ENCODE peak calls at places on chromosome 22, in nine cellular contexts. One of them, this sample, is unnamed.

GRCh38 chr22:24027389-24027980 is 16.4 kb downstream of the CABIN1 start:
- DNase-seq in H1: no peak
- DNase-seq in tibial artery: no peak
- DNase-seq in coronary artery: no peak
- DNase-seq in fibroblast of lung: no peak
- DNase-seq in WERI-Rb-1: no peak
- DNase-seq in CD8-positive, alpha-beta memory T cell: no peak
- DNase-seq in mesendoderm: no peak
- DNase-seq in neuronal stem cell: no peak
- DNase-seq in this sample: no peak

GRCh38 chr22:42967933-42968332 is 47.0 kb downstream of the PACSIN2 start:
- DNase-seq in H1: no peak
- DNase-seq in tibial artery: peak; percentile 54
- DNase-seq in coronary artery: no peak
- DNase-seq in fibroblast of lung: no peak
- DNase-seq in WERI-Rb-1: no peak
- DNase-seq in CD8-positive, alpha-beta memory T cell: no peak
- DNase-seq in mesendoderm: no peak
- DNase-seq in neuronal stem cell: no peak
- DNase-seq in this sample: no peak

GRCh38 chr22:26527574-26528465 is 15.5 kb upstream of the TFIP11 start:
- DNase-seq in H1: no peak
- DNase-seq in tibial artery: no peak
- DNase-seq in coronary artery: no peak
- DNase-seq in fibroblast of lung: no peak
- DNase-seq in WERI-Rb-1: peak; percentile 79
- DNase-seq in CD8-positive, alpha-beta memory T cell: no peak
- DNase-seq in mesendoderm: no peak
- DNase-seq in neuronal stem cell: no peak
- DNase-seq in this sample: no peak

GRCh38 chr22:47205562-47205961 is 443.1 kb downstream of the TBC1D22A start:
- DNase-seq in H1: no peak
- DNase-seq in tibial artery: no peak
- DNase-seq in coronary artery: peak; percentile 53
- DNase-seq in fibroblast of lung: no peak
- DNase-seq in WERI-Rb-1: no peak
- DNase-seq in CD8-positive, alpha-beta memory T cell: no peak
- DNase-seq in mesendoderm: no peak
- DNase-seq in neuronal stem cell: no peak
- DNase-seq in this sample: no peak

GRCh38 chr22:19105867-19106802 is 16.1 kb downstream of the DGCR2 start:
- DNase-seq in H1: no peak
- DNase-seq in tibial artery: no peak
- DNase-seq in coronary artery: no peak
- DNase-seq in fibroblast of lung: no peak
- DNase-seq in WERI-Rb-1: no peak
- DNase-seq in CD8-positive, alpha-beta memory T cell: peak; percentile 11
- DNase-seq in mesendoderm: peak; percentile 37
- DNase-seq in neuronal stem cell: no peak
- DNase-seq in this sample: no peak

GRCh38 chr22:41984006-41984405 is 14.6 kb upstream of the WBP2NL start:
- DNase-seq in H1: no peak
- DNase-seq in tibial artery: no peak
- DNase-seq in coronary artery: no peak
- DNase-seq in fibroblast of lung: no peak
- DNase-seq in WERI-Rb-1: no peak
- DNase-seq in CD8-positive, alpha-beta memory T cell: no peak
- DNase-seq in mesendoderm: no peak
- DNase-seq in neuronal stem cell: no peak
- DNase-seq in this sample: no peak

GRCh38 chr22:19877626-19878339 is 23.1 kb upstream of the GNB1L start:
- DNase-seq in H1: no peak
- DNase-seq in tibial artery: peak; percentile 12
- DNase-seq in coronary artery: peak; percentile 71
- DNase-seq in fibroblast of lung: peak; percentile 74
- DNase-seq in WERI-Rb-1: no peak
- DNase-seq in CD8-positive, alpha-beta memory T cell: no peak
- DNase-seq in mesendoderm: no peak
- DNase-seq in neuronal stem cell: no peak
- DNase-seq in this sample: no peak

GRCh38 chr22:41524809-41525449 is 19.3 kb downstream of the POLR3H start:
- DNase-seq in H1: no peak
- DNase-seq in tibial artery: no peak
- DNase-seq in coronary artery: no peak
- DNase-seq in fibroblast of lung: no peak
- DNase-seq in WERI-Rb-1: peak; percentile 48
- DNase-seq in CD8-positive, alpha-beta memory T cell: peak; percentile 44
- DNase-seq in mesendoderm: peak; percentile 47
- DNase-seq in neuronal stem cell: no peak
- DNase-seq in this sample: no peak

GRCh38 chr22:25023879-25024278 is 71.4 kb downstream of the KIAA1671 start:
- DNase-seq in H1: no peak
- DNase-seq in tibial artery: no peak
- DNase-seq in coronary artery: no peak
- DNase-seq in fibroblast of lung: no peak
- DNase-seq in WERI-Rb-1: no peak
- DNase-seq in CD8-positive, alpha-beta memory T cell: no peak
- DNase-seq in mesendoderm: no peak
- DNase-seq in neuronal stem cell: no peak
- DNase-seq in this sample: no peak

GRCh38 chr22:42329504-42329903 is 59.1 kb upstream of the TCF20 start:
- DNase-seq in H1: no peak
- DNase-seq in tibial artery: no peak
- DNase-seq in coronary artery: no peak
- DNase-seq in fibroblast of lung: no peak
- DNase-seq in WERI-Rb-1: no peak
- DNase-seq in CD8-positive, alpha-beta memory T cell: no peak
- DNase-seq in mesendoderm: no peak
- DNase-seq in neuronal stem cell: no peak
- DNase-seq in this sample: no peak

GRCh38 chr22:21044931-21045584 is 688 bp upstream of the LRRC74B start:
- DNase-seq in H1: no peak
- DNase-seq in tibial artery: no peak
- DNase-seq in coronary artery: no peak
- DNase-seq in fibroblast of lung: peak; percentile 64
- DNase-seq in WERI-Rb-1: no peak
- DNase-seq in CD8-positive, alpha-beta memory T cell: no peak
- DNase-seq in mesendoderm: peak; percentile 76
- DNase-seq in neuronal stem cell: no peak
- DNase-seq in this sample: no peak

GRCh38 chr22:42127606-42128005 is 3.0 kb downstream of the CYP2D6 start:
- DNase-seq in H1: no peak
- DNase-seq in tibial artery: no peak
- DNase-seq in coronary artery: no peak
- DNase-seq in fibroblast of lung: no peak
- DNase-seq in WERI-Rb-1: no peak
- DNase-seq in CD8-positive, alpha-beta memory T cell: no peak
- DNase-seq in mesendoderm: no peak
- DNase-seq in neuronal stem cell: no peak
- DNase-seq in this sample: no peak

GRCh38 chr22:17810570-17811116 is 36.4 kb upstream of the BID start:
- DNase-seq in H1: no peak
- DNase-seq in tibial artery: no peak
- DNase-seq in coronary artery: no peak
- DNase-seq in fibroblast of lung: no peak
- DNase-seq in WERI-Rb-1: no peak
- DNase-seq in CD8-positive, alpha-beta memory T cell: no peak
- DNase-seq in mesendoderm: no peak
- DNase-seq in neuronal stem cell: no peak
- DNase-seq in this sample: no peak

GRCh38 chr22:20566420-20567260 is 59.2 kb downstream of the MED15 start:
- DNase-seq in H1: no peak
- DNase-seq in tibial artery: no peak
- DNase-seq in coronary artery: no peak
- DNase-seq in fibroblast of lung: peak; percentile 85
- DNase-seq in WERI-Rb-1: no peak
- DNase-seq in CD8-positive, alpha-beta memory T cell: peak; percentile 55
- DNase-seq in mesendoderm: no peak
- DNase-seq in neuronal stem cell: no peak
- DNase-seq in this sample: no peak

DNA sequence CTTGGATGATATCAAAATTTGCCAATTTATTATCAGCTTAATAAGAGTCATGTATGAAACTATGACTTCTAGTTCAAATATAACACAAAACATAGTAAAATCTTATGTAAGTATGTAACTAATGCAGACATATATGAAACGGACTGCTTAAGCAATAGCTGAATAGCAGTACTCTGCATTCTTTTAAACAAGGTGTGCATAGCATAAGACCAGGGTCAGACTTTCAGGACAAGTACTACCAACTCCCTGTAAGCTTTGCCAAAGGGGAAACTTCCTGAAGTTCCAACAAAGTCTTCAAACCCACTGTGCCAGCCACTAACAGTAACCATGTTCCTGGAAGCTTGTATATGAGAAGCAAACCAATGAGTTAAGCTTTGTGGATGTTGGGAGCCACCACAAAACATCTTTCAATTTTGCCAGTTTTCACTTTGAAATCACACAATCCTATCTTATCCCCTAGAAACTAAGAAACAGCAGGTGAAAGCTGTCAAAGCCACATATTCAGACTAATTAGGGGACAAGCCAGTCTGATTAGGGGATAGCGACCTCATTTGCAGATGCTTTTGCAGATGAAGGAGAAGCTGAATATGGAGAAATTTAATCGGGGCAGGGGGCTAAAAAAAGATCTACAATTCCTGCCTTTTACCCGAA is 13.3 kb downstream of the RBFOX2 start:
- DNase-seq in H1: no peak
- DNase-seq in tibial artery: no peak
- DNase-seq in coronary artery: no peak
- DNase-seq in fibroblast of lung: no peak
- DNase-seq in WERI-Rb-1: no peak
- DNase-seq in CD8-positive, alpha-beta memory T cell: no peak
- DNase-seq in mesendoderm: no peak
- DNase-seq in neuronal stem cell: no peak
- DNase-seq in this sample: no peak
- H3K4me3 ChIP-seq in H1: no peak overlapping the region
- H3K4me3 ChIP-seq in tibial artery: no peak overlapping the region
- H3K4me3 ChIP-seq in coronary artery: peak overlapping the region; percentile 5
- H3K4me3 ChIP-seq in fibroblast of lung: no peak overlapping the region
- H3K4me3 ChIP-seq in WERI-Rb-1: no peak overlapping the region
- H3K4me3 ChIP-seq in CD8-positive, alpha-beta memory T cell: no peak overlapping the region
- H3K4me3 ChIP-seq in mesendoderm: no peak overlapping the region
- H3K4me3 ChIP-seq in neuronal stem cell: no peak overlapping the region
- H3K4me3 ChIP-seq in this sample: no peak overlapping the region

GRCh38 chr22:49771266-49772065 is 56.2 kb downstream of the BRD1 start:
- DNase-seq in H1: no peak
- DNase-seq in tibial artery: no peak
- DNase-seq in coronary artery: no peak
- DNase-seq in fibroblast of lung: no peak
- DNase-seq in WERI-Rb-1: no peak
- DNase-seq in CD8-positive, alpha-beta memory T cell: no peak
- DNase-seq in mesendoderm: peak; percentile 30
- DNase-seq in neuronal stem cell: no peak
- DNase-seq in this sample: no peak
- H3K27ac ChIP-seq in H1: no peak overlapping the region
- H3K27ac ChIP-seq in tibial artery: no peak overlapping the region
- H3K27ac ChIP-seq in coronary artery: no peak overlapping the region
- H3K27ac ChIP-seq in fibroblast of lung: no peak overlapping the region
- H3K27ac ChIP-seq in WERI-Rb-1: no peak overlapping the region
- H3K27ac ChIP-seq in CD8-positive, alpha-beta memory T cell: no peak overlapping the region
- H3K27ac ChIP-seq in mesendoderm: no peak overlapping the region
- H3K27ac ChIP-seq in neuronal stem cell: no peak overlapping the region
- H3K27ac ChIP-seq in this sample: no peak overlapping the region

GRCh38 chr22:45970709-45971388 is 6.1 kb downstream of the WNT7B start:
- DNase-seq in H1: no peak
- DNase-seq in tibial artery: no peak
- DNase-seq in coronary artery: no peak
- DNase-seq in fibroblast of lung: peak; percentile 72
- DNase-seq in WERI-Rb-1: no peak
- DNase-seq in CD8-positive, alpha-beta memory T cell: no peak
- DNase-seq in mesendoderm: peak; percentile 53
- DNase-seq in neuronal stem cell: no peak
- DNase-seq in this sample: no peak

GRCh38 chr22:45972091-45972867 is 4.7 kb downstream of the WNT7B start:
- DNase-seq in H1: no peak
- DNase-seq in tibial artery: no peak
- DNase-seq in coronary artery: no peak
- DNase-seq in fibroblast of lung: peak; percentile 58
- DNase-seq in WERI-Rb-1: no peak
- DNase-seq in CD8-positive, alpha-beta memory T cell: no peak
- DNase-seq in mesendoderm: no peak
- DNase-seq in neuronal stem cell: no peak
- DNase-seq in this sample: no peak

GRCh38 chr22:45969801-45970464 is 7.0 kb downstream of the WNT7B start:
- DNase-seq in H1: no peak
- DNase-seq in tibial artery: no peak
- DNase-seq in coronary artery: no peak
- DNase-seq in fibroblast of lung: peak; percentile 25
- DNase-seq in WERI-Rb-1: no peak
- DNase-seq in CD8-positive, alpha-beta memory T cell: no peak
- DNase-seq in mesendoderm: no peak
- DNase-seq in neuronal stem cell: no peak
- DNase-seq in this sample: no peak

GRCh38 chr22:45972868-45973212 is 4.1 kb downstream of the WNT7B start:
- DNase-seq in H1: no peak
- DNase-seq in tibial artery: no peak
- DNase-seq in coronary artery: no peak
- DNase-seq in fibroblast of lung: no peak
- DNase-seq in WERI-Rb-1: no peak
- DNase-seq in CD8-positive, alpha-beta memory T cell: no peak
- DNase-seq in mesendoderm: no peak
- DNase-seq in neuronal stem cell: no peak
- DNase-seq in this sample: no peak

DNA sequence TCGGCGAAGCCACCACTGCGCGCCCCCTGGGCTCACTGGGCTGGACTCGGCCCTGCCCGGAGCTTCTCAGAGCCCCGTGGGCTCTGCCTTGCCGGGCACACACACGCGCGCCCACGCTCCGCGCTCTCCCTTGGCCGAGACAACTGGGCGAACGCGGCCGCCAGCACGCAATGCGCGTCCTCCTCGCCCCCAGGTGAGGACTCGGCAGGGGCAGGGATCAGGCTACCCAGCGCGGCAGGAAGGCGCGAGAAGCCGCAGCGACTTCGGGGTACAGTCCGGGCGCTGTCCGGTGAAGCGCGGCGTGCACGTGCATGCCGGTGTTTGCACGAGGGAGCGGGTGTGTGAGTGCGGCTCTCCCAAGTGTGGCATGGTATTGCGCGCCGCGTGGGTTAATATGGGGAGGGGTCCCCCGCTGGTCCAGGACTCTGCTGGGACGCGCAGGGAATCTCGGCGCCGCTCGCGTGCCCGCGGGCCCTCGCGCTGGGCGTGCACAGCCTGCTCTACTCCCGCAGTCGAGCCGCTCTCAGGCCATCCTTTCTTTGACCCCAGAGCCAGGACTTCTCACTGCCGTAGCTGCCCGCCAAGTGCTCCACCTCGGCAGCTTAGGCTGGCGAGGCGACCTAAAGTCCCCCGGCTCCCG is 5.5 kb downstream of the WNT7B start:
- DNase-seq in H1: no peak
- DNase-seq in tibial artery: no peak
- DNase-seq in coronary artery: no peak
- DNase-seq in fibroblast of lung: peak; percentile 14
- DNase-seq in WERI-Rb-1: no peak
- DNase-seq in CD8-positive, alpha-beta memory T cell: no peak
- DNase-seq in mesendoderm: no peak
- DNase-seq in neuronal stem cell: no peak
- DNase-seq in this sample: no peak
- H3K4me3 ChIP-seq in H1: peak overlapping the region; percentile 5
- H3K4me3 ChIP-seq in tibial artery: peak overlapping the region; percentile 24
- H3K4me3 ChIP-seq in coronary artery: peak overlapping the region; percentile 51
- H3K4me3 ChIP-seq in fibroblast of lung: peak overlapping the region; percentile 29
- H3K4me3 ChIP-seq in WERI-Rb-1: peak overlapping the region; percentile 22
- H3K4me3 ChIP-seq in CD8-positive, alpha-beta memory T cell: no peak overlapping the region
- H3K4me3 ChIP-seq in mesendoderm: no peak overlapping the region
- H3K4me3 ChIP-seq in neuronal stem cell: peak overlapping the region; percentile 69
- H3K4me3 ChIP-seq in this sample: peak overlapping the region; percentile 54

GRCh38 chr22:39348909-39349505 is 784 bp upstream of the SYNGR1 start:
- DNase-seq in H1: no peak
- DNase-seq in tibial artery: no peak
- DNase-seq in coronary artery: no peak
- DNase-seq in fibroblast of lung: no peak
- DNase-seq in WERI-Rb-1: no peak
- DNase-seq in CD8-positive, alpha-beta memory T cell: no peak
- DNase-seq in mesendoderm: no peak
- DNase-seq in neuronal stem cell: no peak
- DNase-seq in this sample: no peak
- H3K27ac ChIP-seq in H1: no peak overlapping the region
- H3K27ac ChIP-seq in tibial artery: no peak overlapping the region
- H3K27ac ChIP-seq in coronary artery: peak overlapping the region; percentile 73
- H3K27ac ChIP-seq in fibroblast of lung: no peak overlapping the region
- H3K27ac ChIP-seq in WERI-Rb-1: peak overlapping the region; percentile 57
- H3K27ac ChIP-seq in CD8-positive, alpha-beta memory T cell: peak overlapping the region; percentile 22
- H3K27ac ChIP-seq in mesendoderm: no peak overlapping the region
- H3K27ac ChIP-seq in neuronal stem cell: no peak overlapping the region
- H3K27ac ChIP-seq in this sample: no peak overlapping the region